ENCODE peak calls at places on chromosomes 7 and 10, in four cellular contexts. O is HEK293T, P is AG04450, W is mucosa of descending colon. J is an unnamed sample.

GRCh38 chr10:109007514-109007913 is 915.8 kb downstream of the XPNPEP1 start:
- DNase-seq in O (no peak), P (no peak), W (no peak), J (no peak)

GRCh38 chr10:104472957-104473745 is 119.5 kb downstream of the CFAP58 start:
- DNase-seq in O (no peak), P (no peak), W (no peak), J (no peak)

GRCh38 chr7:133235212-133235883 is 17.5 kb upstream of the EXOC4 start:
- DNase-seq in O (no peak), P (no peak), W (no peak), J (no peak)

GRCh38 chr10:132630666-132631347 is 93.2 kb downstream of the INPP5A start:
- DNase-seq in O (no peak), P (no peak), W (peak; percentile 37), J (no peak)

GRCh38 chr10:37975407-37975991 is 948 bp downstream of the ZNF25 start:
- DNase-seq in O (no peak), P (no peak), W (peak; percentile 28), J (peak; percentile 41)

GRCh38 chr10:29946953-29947700 is 112.3 kb downstream of the JCAD start:
- DNase-seq in O (no peak), P (peak; percentile 74), W (no peak), J (no peak)

GRCh38 chr10:11673346-11674330 is 62.2 kb upstream of the USP6NL start:
- DNase-seq in O (no peak), P (no peak), W (no peak), J (no peak)

GRCh38 chr10:88728107-88728763 is 22.2 kb downstream of the LIPK start:
- DNase-seq in O (peak; percentile 22), P (no peak), W (no peak), J (no peak)

GRCh38 chr7:147485660-147486210 is 1104.8 kb upstream of the C7orf33 start:
- DNase-seq in O (no peak), P (no peak), W (no peak), J (no peak)

GRCh38 chr7:151623766-151624165 is 104.1 kb upstream of the RHEB start:
- DNase-seq in O (no peak), P (no peak), W (no peak), J (no peak)

GRCh38 chr10:72337039-72337629 is 17.6 kb downstream of the DNAJB12 start:
- DNase-seq in O (peak; percentile 73), P (no peak), W (peak; percentile 90), J (peak; percentile 85)

GRCh38 chr7:96285579-96285978 is 36.3 kb downstream of the SLC25A13 start:
- DNase-seq in O (no peak), P (no peak), W (peak; percentile 12), J (no peak)

GRCh38 chr7:128890306-128891109 is 20.0 kb downstream of the KCP start:
- DNase-seq in O (no peak), P (no peak), W (peak; percentile 56), J (no peak)

GRCh38 chr10:123402656-123403055 is 248.5 kb downstream of the BUB3 start:
- DNase-seq in O (no peak), P (no peak), W (peak; percentile 14), J (no peak)

GRCh38 chr10:29736325-29737208 is 101.8 kb upstream of the SVIL start:
- DNase-seq in O (peak; percentile 59), P (no peak), W (peak; percentile 63), J (no peak)

GRCh38 chr7:66751945-66752344 is 11.4 kb downstream of the RABGEF1 start:
- DNase-seq in O (no peak), P (no peak), W (no peak), J (no peak)

GRCh38 chr7:21771906-21772610 is 173.6 kb downstream of the CDCA7L start:
- DNase-seq in O (no peak), P (no peak), W (no peak), J (peak; percentile 29)

GRCh38 chr10:123869015-123869414 is 22.6 kb downstream of the CPXM2 start:
- DNase-seq in O (no peak), P (no peak), W (no peak), J (no peak)

GRCh38 chr7:52753855-52754254 is 281.6 kb upstream of the POM121L12 start:
- DNase-seq in O (no peak), P (no peak), W (no peak), J (no peak)

GRCh38 chr7:289756-290553 is at the start of gene FOXL3:
- DNase-seq in O (no peak), P (no peak), W (no peak), J (no peak)

GRCh38 chr7:100793806-100794660 is 33.3 kb downstream of the EPHB4 start:
- DNase-seq in O (no peak), P (no peak), W (no peak), J (no peak)

GRCh38 chr7:20441886-20442505 is 111.3 kb downstream of the ITGB8 start:
- DNase-seq in O (no peak), P (no peak), W (no peak), J (no peak)

GRCh38 chr10:119448579-119449209 is 93.8 kb downstream of the RGS10 start:
- DNase-seq in O (no peak), P (no peak), W (no peak), J (no peak)

GRCh38 chr7:47581821-47582747 is at the start of gene TNS3:
- DNase-seq in O (peak; percentile 69), P (no peak), W (peak; percentile 65), J (no peak)

GRCh38 chr7:159004411-159004810 is 140.3 kb downstream of the VIPR2 start:
- DNase-seq in O (no peak), P (no peak), W (no peak), J (no peak)

GRCh38 chr10:5616046-5616445 is 50.3 kb downstream of the ASB13 start:
- DNase-seq in O (no peak), P (no peak), W (no peak), J (no peak)

GRCh38 chr10:124510536-124511158 is 49.0 kb downstream of the LHPP start:
- DNase-seq in O (no peak), P (no peak), W (no peak), J (no peak)

GRCh38 chr10:15229268-15229667 is 60.8 kb upstream of the NMT2 start:
- DNase-seq in O (no peak), P (no peak), W (no peak), J (no peak)

GRCh38 chr7:91198371-91198770 is 65.9 kb upstream of the FZD1 start:
- DNase-seq in O (no peak), P (no peak), W (no peak), J (no peak)

GRCh38 chr7:34341331-34341730 is 316.7 kb upstream of the NPSR1 start:
- DNase-seq in O (no peak), P (no peak), W (no peak), J (no peak)

GRCh38 chr7:2710256-2710655 is 22.3 kb downstream of the AMZ1 start:
- DNase-seq in O (no peak), P (no peak), W (no peak), J (no peak)

GRCh38 chr7:107486041-107486440 is 16.2 kb downstream of the GPR22 start:
- DNase-seq in O (no peak), P (no peak), W (no peak), J (no peak)

GRCh38 chr7:139976055-139976837 is 86.5 kb downstream of the PARP12 start:
- DNase-seq in O (no peak), P (no peak), W (no peak), J (no peak)

GRCh38 chr7:6385909-6386560 is 61.7 kb downstream of the DAGLB start:
- DNase-seq in O (no peak), P (no peak), W (no peak), J (no peak)

J was measured in midbrain.